ENCODE peak calls at places on chromosomes 6 and 20, in eight cellular contexts. X, N, W, Q, D, K, V and J are unnamed samples.

GRCh38 chr6:80938131-80938530 is 814.4 kb downstream of the TENT5A start:
- DNase-seq in X (no peak), N (no peak), W (no peak), Q (no peak), D (no peak), K (no peak), V (no peak), J (no peak)

GRCh38 chr6:42556462-42556861 is 7.4 kb upstream of the UBR2 start:
- DNase-seq in X (no peak), N (peak; percentile 33), W (no peak), Q (no peak), D (no peak), K (no peak), V (no peak), J (peak; percentile 79)

GRCh38 chr6:2257358-2257757 is 12.0 kb upstream of the GMDS start:
- DNase-seq in X (no peak), N (no peak), W (no peak), Q (no peak), D (no peak), K (no peak), V (peak; percentile 39), J (no peak)

GRCh38 chr20:12591949-12592470 is 416.8 kb upstream of the SPTLC3 start:
- DNase-seq in X (no peak), N (no peak), W (no peak), Q (no peak), D (no peak), K (no peak), V (no peak), J (peak; percentile 40)

GRCh38 chr6:169168302-169168630 is 85.4 kb downstream of the THBS2 start:
- DNase-seq in X (no peak), N (no peak), W (no peak), Q (no peak), D (no peak), K (no peak), V (no peak), J (no peak)

GRCh38 chr6:79607000-79607399 is 24.1 kb upstream of the SH3BGRL2 start:
- DNase-seq in X (no peak), N (no peak), W (no peak), Q (no peak), D (no peak), K (no peak), V (no peak), J (no peak)

GRCh38 chr6:11309947-11310665 is 77.6 kb upstream of the NEDD9 start:
- DNase-seq in X (no peak), N (no peak), W (no peak), Q (no peak), D (no peak), K (no peak), V (no peak), J (peak; percentile 68)

GRCh38 chr6:10363911-10364310 is 51.0 kb downstream of the TFAP2A start:
- DNase-seq in X (no peak), N (no peak), W (no peak), Q (no peak), D (no peak), K (no peak), V (no peak), J (no peak)

GRCh38 chr20:23060629-23061028 is 11.2 kb upstream of the THBD start:
- DNase-seq in X (no peak), N (no peak), W (no peak), Q (no peak), D (no peak), K (no peak), V (no peak), J (no peak)

GRCh38 chr6:26439151-26439550 is 1.2 kb upstream of the BTN3A3 start:
- DNase-seq in X (no peak), N (no peak), W (no peak), Q (no peak), D (no peak), K (no peak), V (no peak), J (no peak)

GRCh38 chr20:49739042-49739441 is 25.4 kb upstream of the B4GALT5 start:
- DNase-seq in X (no peak), N (no peak), W (no peak), Q (no peak), D (no peak), K (no peak), V (no peak), J (no peak)

GRCh38 chr20:56815796-56816195 is 186.7 kb downstream of the TFAP2C start:
- DNase-seq in X (no peak), N (no peak), W (no peak), Q (no peak), D (no peak), K (no peak), V (no peak), J (no peak)

GRCh38 chr6:96032646-96033045 is 16.9 kb downstream of the FUT9 start:
- DNase-seq in X (no peak), N (no peak), W (no peak), Q (no peak), D (no peak), K (no peak), V (no peak), J (no peak)

GRCh38 chr6:110541701-110542309 is 65.4 kb upstream of the SLC22A16 start:
- DNase-seq in X (no peak), N (no peak), W (no peak), Q (no peak), D (no peak), K (no peak), V (no peak), J (no peak)

GRCh38 chr20:8423482-8423881 is 291.4 kb downstream of the PLCB1 start:
- DNase-seq in X (no peak), N (no peak), W (no peak), Q (no peak), D (no peak), K (no peak), V (no peak), J (no peak)

GRCh38 chr6:135254471-135254870 is 73.4 kb downstream of the MYB start:
- DNase-seq in X (no peak), N (no peak), W (no peak), Q (no peak), D (no peak), K (no peak), V (no peak), J (no peak)

GRCh38 chr20:12372557-12372956 is 454.9 kb downstream of the BTBD3 start:
- DNase-seq in X (no peak), N (no peak), W (no peak), Q (no peak), D (no peak), K (no peak), V (no peak), J (no peak)